ENCODE peak calls at places on chromosomes 1 and 21, in nine cellular contexts. W is Calu3, U is MM.1S, B is Caco-2, S is lower lobe of right lung, L is GM13977, H is cardiac muscle cell, V is transverse colon, E is RWPE1. P is an unnamed sample.
A peak's percentile ranks its signal among the peaks of the same experiment; 100 is the strongest.

GRCh38 chr21:26846036-26846931 is 1.1 kb upstream of the ADAMTS1 start:
- DNase-seq in E (peak; percentile 53), B (no peak), W (peak; percentile 12), S (peak; percentile 78), H (peak; percentile 93), L (no peak), V (peak; percentile 63), U (no peak), P (no peak)

GRCh38 chr1:165877411-165877810 is 50.0 kb downstream of the UCK2 start:
- DNase-seq in W (no peak), S (no peak), U (no peak), E (no peak), H (no peak), B (no peak), L (no peak), V (no peak), P (no peak)

GRCh38 chr1:236089046-236089773 is 24.3 kb upstream of the NID1 start:
- DNase-seq in S (no peak), L (no peak), U (no peak), B (no peak), V (no peak), E (peak; percentile 17), W (no peak), H (peak; percentile 63), P (no peak)

GRCh38 chr1:203465146-203465798 is 10.3 kb upstream of the PRELP start:
- DNase-seq in H (no peak), L (no peak), S (no peak), W (no peak), E (no peak), U (no peak), B (no peak), V (peak; percentile 45), P (no peak)

GRCh38 chr21:46188226-46189212 is 4.3 kb upstream of the SPATC1L start:
- DNase-seq in H (peak; percentile 64), B (no peak), L (no peak), E (peak; percentile 35), U (no peak), S (no peak), W (peak; percentile 29), V (no peak), P (no peak)

GRCh38 chr1:21510113-21510493 is 880 bp downstream of the ALPL start:
- DNase-seq in S (no peak), L (no peak), V (no peak), H (peak; percentile 26), E (no peak), B (no peak), W (no peak), U (no peak), P (no peak)

GRCh38 chr1:228190182-228190581 is 17.7 kb upstream of the OBSCN start:
- DNase-seq in S (no peak), V (no peak), B (peak; percentile 14), E (no peak), L (no peak), H (no peak), U (no peak), W (no peak), P (no peak)

GRCh38 chr1:100862591-100862990 is 32.1 kb downstream of the EXTL2 start:
- DNase-seq in H (peak; percentile 60), L (no peak), E (no peak), W (no peak), B (no peak), S (no peak), U (no peak), V (no peak), P (no peak)

GRCh38 chr1:180116964-180117763 is 37.5 kb upstream of the QSOX1 start:
- DNase-seq in V (no peak), E (peak; percentile 6), B (peak; percentile 50), L (no peak), W (no peak), S (no peak), U (no peak), H (peak; percentile 74), P (no peak)

GRCh38 chr1:211135342-211135950 is 1.5 kb upstream of the KCNH1 start:
- DNase-seq in B (no peak), U (peak; percentile 76), E (peak; percentile 48), S (no peak), H (peak; percentile 68), L (peak; percentile 52), W (no peak), V (no peak), P (peak; percentile 32)

GRCh38 chr1:2643414-2644077 is 10.7 kb upstream of the MMEL1 start:
- DNase-seq in V (no peak), B (no peak), U (no peak), H (no peak), L (peak; percentile 27), S (peak; percentile 34), W (no peak), E (no peak), P (peak; percentile 29)

GRCh38 chr1:2641381-2642130 is 8.7 kb upstream of the MMEL1 start:
- DNase-seq in E (no peak), B (no peak), W (no peak), V (no peak), S (no peak), U (no peak), L (peak; percentile 35), H (no peak), P (peak; percentile 36)

GRCh38 chr1:2644171-2644570 is 11.4 kb upstream of the MMEL1 start:
- DNase-seq in W (no peak), U (no peak), V (no peak), B (no peak), H (no peak), L (no peak), E (no peak), S (peak; percentile 45), P (no peak)

GRCh38 chr1:2642131-2642559 is 9.3 kb upstream of the MMEL1 start:
- DNase-seq in S (no peak), H (no peak), E (no peak), W (no peak), V (no peak), B (no peak), U (no peak), L (peak; percentile 36), P (no peak)

GRCh38 chr1:2642560-2643413 is 10.0 kb upstream of the MMEL1 start:
- DNase-seq in L (peak; percentile 100), U (peak; percentile 91), H (peak; percentile 93), E (peak; percentile 99), W (peak; percentile 88), V (peak; percentile 94), S (peak; percentile 92), B (peak; percentile 90), P (peak; percentile 100)
- TF ChIP-seq CTCF in L (peak; percentile 22), U (peak; percentile 7), H (peak; percentile 11), E (no peak), W (no peak), V (no peak), S (peak; percentile 23), B (peak; percentile 17), P (peak; percentile 44)

GRCh38 chr1:223811634-223812101 is 34.1 kb downstream of the TP53BP2 start:
- DNase-seq in B (no peak), L (no peak), S (no peak), U (peak; percentile 48), V (no peak), H (peak; percentile 63), W (no peak), E (peak; percentile 19), P (peak; percentile 29)
- TF ChIP-seq CTCF in B (peak; percentile 40), L (peak; percentile 43), S (peak; percentile 55), U (peak; percentile 66), V (peak; percentile 41), H (peak; percentile 45), W (peak; percentile 51), E (peak; percentile 64), P (peak; percentile 18)

GRCh38 chr21:37030864-37031263 is 24.4 kb downstream of the RIPPLY3 start:
- DNase-seq in S (no peak), L (no peak), U (no peak), E (no peak), V (no peak), W (no peak), B (no peak), H (no peak), P (no peak)

GRCh38 chr21:37032293-37032692 is 25.8 kb downstream of the RIPPLY3 start:
- DNase-seq in E (no peak), S (no peak), B (no peak), V (no peak), W (no peak), L (no peak), H (no peak), U (no peak), P (no peak)

GRCh38 chr21:37032877-37033471 is 26.5 kb downstream of the RIPPLY3 start:
- DNase-seq in S (no peak), L (no peak), E (peak; percentile 55), B (no peak), U (no peak), W (peak; percentile 2), H (peak; percentile 42), V (no peak), P (no peak)

DNA sequence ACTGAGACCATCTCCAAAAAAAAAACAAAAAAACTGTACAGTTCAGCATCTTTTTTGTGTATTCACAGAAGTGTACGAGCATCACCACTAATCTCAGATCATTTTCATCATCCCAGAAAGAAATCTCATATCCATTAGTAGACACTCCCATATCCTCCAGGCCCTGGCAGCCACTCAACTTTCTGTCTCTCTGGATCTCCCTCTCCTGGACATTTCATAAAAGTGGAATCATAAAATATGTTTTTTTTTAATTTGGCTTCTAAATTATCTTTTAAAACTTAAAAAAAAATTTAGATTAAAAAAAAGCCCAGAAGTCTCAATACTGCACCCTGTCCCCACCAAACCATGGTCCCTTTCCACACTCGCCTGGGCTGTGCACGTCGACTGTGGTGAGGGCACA is 22.1 kb downstream of the RIPPLY3 start:
- DNase-seq in E (no peak), B (no peak), H (peak; percentile 37), L (no peak), W (no peak), V (no peak), S (no peak), U (no peak), P (no peak)
- TF ChIP-seq CTCF in E (no peak), B (no peak), H (no peak), L (no peak), W (no peak), V (no peak), S (no peak), U (no peak), P (no peak)

GRCh38 chr1:226572325-226572726 is 23.8 kb downstream of the STUM start:
- DNase-seq in S (no peak), H (no peak), B (no peak), U (no peak), W (no peak), E (no peak), V (no peak), L (no peak), P (no peak)

GRCh38 chr1:226568975-226569741 is 20.6 kb downstream of the STUM start:
- DNase-seq in B (no peak), W (no peak), H (no peak), S (no peak), L (no peak), U (no peak), V (no peak), E (no peak), P (no peak)

GRCh38 chr1:226571901-226572300 is 23.3 kb downstream of the STUM start:
- DNase-seq in L (no peak), W (no peak), U (no peak), H (no peak), S (no peak), B (no peak), E (no peak), V (no peak), P (no peak)

GRCh38 chr1:226568077-226568831 is 19.7 kb downstream of the STUM start:
- DNase-seq in S (no peak), W (peak; percentile 34), B (no peak), L (no peak), U (no peak), H (peak; percentile 47), V (no peak), E (no peak), P (no peak)

GRCh38 chr1:226569879-226570547 is 21.4 kb downstream of the STUM start:
- DNase-seq in E (no peak), S (no peak), W (peak; percentile 51), L (peak; percentile 53), B (peak; percentile 52), U (no peak), V (no peak), H (no peak), P (peak; percentile 52)
- TF ChIP-seq CTCF in E (no peak), S (no peak), W (no peak), L (peak; percentile 21), B (peak; percentile 66), U (peak; percentile 42), V (peak; percentile 8), H (no peak), P (no peak)